ENCODE peak calls at places on chromosomes 11 and 22, in nine cellular contexts. L is bronchial epithelial cell, J is body of pancreas, N is choroid plexus epithelial cell, H is IMR-90, F is dorsolateral prefrontal cortex, O is transverse colon, Z is fibroblast of lung, X is kidney. E is an unnamed sample.

GRCh38 chr11:118892964-118893363 is 9.3 kb downstream of the CXCR5 start:
- DNase-seq in Z (no peak), H (no peak), F (no peak), L (no peak), J (peak), N (no peak), O (no peak), X (no peak), E (no peak)

GRCh38 chr11:2522636-2523255 is 77.9 kb downstream of the KCNQ1 start:
- DNase-seq in H (no peak), L (no peak), O (peak), J (peak), Z (no peak), F (peak), N (no peak), X (peak), E (peak)

GRCh38 chr11:101748572-101748971 is 164.8 kb upstream of the TRPC6 start:
- DNase-seq in H (no peak), L (no peak), O (no peak), J (no peak), X (no peak), Z (no peak), N (peak), F (no peak), E (no peak)

GRCh38 chr11:1573077-1573846 is 1.2 kb upstream of the DUSP8 start:
- DNase-seq in F (no peak), Z (no peak), X (peak), O (peak), L (no peak), H (no peak), J (peak), N (no peak), E (peak)

GRCh38 chr22:20037419-20037818 is 16.5 kb downstream of the TANGO2 start:
- DNase-seq in H (no peak), Z (no peak), L (no peak), X (no peak), J (no peak), O (no peak), F (no peak), N (no peak), E (no peak)

GRCh38 chr22:46646531-46647211 is 26.5 kb downstream of the GRAMD4 start:
- DNase-seq in Z (no peak), X (no peak), F (no peak), N (no peak), L (no peak), H (no peak), O (peak), J (no peak), E (no peak)

GRCh38 chr11:79437274-79437980 is 3.4 kb downstream of the TENM4 start:
- DNase-seq in H (peak), O (peak), X (peak), L (no peak), F (peak), N (peak), Z (peak), J (peak), E (no peak)

GRCh38 chr11:79439430-79439892 is 1.4 kb downstream of the TENM4 start:
- DNase-seq in H (peak), J (no peak), X (no peak), Z (peak), N (peak), F (no peak), O (no peak), L (no peak), E (no peak)

GRCh38 chr11:60871378-60872061 is 4.2 kb downstream of the ZP1 start:
- DNase-seq in Z (peak), L (no peak), O (no peak), N (peak), H (peak), F (no peak), J (no peak), X (no peak), E (no peak)

GRCh38 chr22:49674479-49674830 is 153.2 kb downstream of the BRD1 start:
- DNase-seq in H (no peak), F (no peak), X (no peak), N (no peak), O (no peak), J (peak), L (no peak), Z (no peak), E (no peak)

GRCh38 chr11:102010776-102011500 is 36.3 kb upstream of the CFAP300 start:
- DNase-seq in L (peak), Z (peak), H (peak), X (peak), O (peak), F (no peak), N (peak), J (no peak), E (no peak)

GRCh38 chr11:1854949-1855885 is 2.3 kb downstream of the LSP1 start:
- DNase-seq in F (no peak), H (no peak), O (no peak), L (no peak), J (no peak), X (peak), N (no peak), Z (no peak), E (no peak)

GRCh38 chr11:118708296-118708695 is 28.8 kb upstream of the TREH start:
- DNase-seq in L (no peak), Z (no peak), N (no peak), O (no peak), F (no peak), H (no peak), J (no peak), X (no peak), E (no peak)

GRCh38 chr22:29102300-29102699 is 29.5 kb downstream of the KREMEN1 start:
- DNase-seq in J (no peak), N (no peak), X (no peak), F (no peak), H (no peak), L (no peak), O (no peak), Z (no peak), E (no peak)

GRCh38 chr11:43997022-43997665 is 50.6 kb upstream of the ACCSL start:
- DNase-seq in L (no peak), H (no peak), Z (no peak), N (peak), J (no peak), X (no peak), O (no peak), F (no peak), E (no peak)

GRCh38 chr11:38156495-38157146 is 1558.6 kb upstream of the RAG2 start:
- DNase-seq in J (no peak), F (no peak), H (no peak), O (no peak), Z (no peak), N (no peak), X (no peak), L (no peak), E (no peak)

GRCh38 chr11:34351051-34351450 is 6.8 kb downstream of the ABTB2 start:
- DNase-seq in H (no peak), N (no peak), J (no peak), F (no peak), L (no peak), X (no peak), Z (no peak), O (no peak), E (no peak)

GRCh38 chr11:108115495-108116140 is 5.7 kb upstream of the ACAT1 start:
- DNase-seq in F (peak), L (peak), X (peak), N (peak), J (peak), Z (peak), H (peak), O (peak), E (no peak)

GRCh38 chr11:120634706-120635105 is 123.2 kb downstream of the GRIK4 start:
- DNase-seq in Z (no peak), O (no peak), F (no peak), L (no peak), N (no peak), X (peak), H (no peak), J (no peak), E (no peak)

GRCh38 chr11:120633630-120634374 is 122.3 kb downstream of the GRIK4 start:
- DNase-seq in J (no peak), L (no peak), H (no peak), N (no peak), X (peak), F (peak), Z (no peak), O (no peak), E (no peak)

GRCh38 chr11:120629407-120629806 is 117.9 kb downstream of the GRIK4 start:
- DNase-seq in X (no peak), L (no peak), O (no peak), N (no peak), H (no peak), J (no peak), Z (no peak), F (no peak), E (no peak)

GRCh38 chr11:120630100-120630499 is 118.6 kb downstream of the GRIK4 start:
- DNase-seq in Z (no peak), N (no peak), J (no peak), L (no peak), O (no peak), F (no peak), H (no peak), X (no peak), E (no peak)

DNA sequence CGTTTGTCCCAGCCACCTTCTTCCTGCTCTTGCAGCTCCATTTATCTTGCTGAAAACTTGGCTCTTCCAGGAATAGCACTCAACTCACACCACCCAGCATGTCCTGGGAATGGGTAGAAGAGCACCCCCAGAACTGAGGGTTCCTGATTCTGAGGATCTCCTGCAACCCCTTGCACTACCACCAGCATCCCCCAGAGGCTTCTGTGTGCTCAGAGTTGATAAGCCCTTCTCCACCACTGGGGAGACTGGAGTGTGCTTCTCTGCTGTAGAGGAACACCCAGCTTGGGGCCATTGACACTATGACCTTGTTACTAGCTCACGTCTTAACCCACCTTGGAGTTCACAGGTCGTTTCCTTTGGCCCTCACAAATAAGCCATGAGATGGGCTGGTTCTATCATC is 121.0 kb downstream of the GRIK4 start:
- DNase-seq in X (no peak), F (no peak), J (no peak), O (no peak), Z (no peak), N (no peak), H (no peak), L (no peak), E (no peak)
- TF ChIP-seq CTCF in X (no peak), F (no peak), J (no peak), O (no peak), Z (peak), N (peak), H (no peak), L (no peak), E (no peak)

GRCh38 chr11:65611758-65612603 is 2.0 kb downstream of the MAP3K11 start:
- DNase-seq in X (no peak), H (peak), O (no peak), J (no peak), N (peak), F (no peak), L (no peak), Z (peak), E (no peak)
- TF ChIP-seq CTCF in X (no peak), H (no peak), O (no peak), J (no peak), N (no peak), F (no peak), L (no peak), Z (no peak), E (no peak)

GRCh38 chr22:21592422-21592821 is 24.9 kb downstream of the UBE2L3 start:
- DNase-seq in Z (no peak), O (no peak), H (no peak), F (no peak), X (no peak), J (no peak), N (no peak), L (no peak), E (no peak)

GRCh38 chr22:21594865-21595452 is 27.4 kb downstream of the UBE2L3 start:
- DNase-seq in F (no peak), O (no peak), Z (no peak), X (no peak), N (no peak), H (no peak), L (no peak), J (no peak), E (no peak)

GRCh38 chr22:21591695-21592094 is 24.2 kb downstream of the UBE2L3 start:
- DNase-seq in F (no peak), L (no peak), N (no peak), O (no peak), Z (no peak), X (no peak), J (no peak), H (no peak), E (no peak)

GRCh38 chr22:21590809-21591641 is 23.5 kb downstream of the UBE2L3 start:
- DNase-seq in O (no peak), Z (no peak), L (no peak), J (no peak), X (no peak), N (no peak), F (peak), H (no peak), E (no peak)

DNA sequence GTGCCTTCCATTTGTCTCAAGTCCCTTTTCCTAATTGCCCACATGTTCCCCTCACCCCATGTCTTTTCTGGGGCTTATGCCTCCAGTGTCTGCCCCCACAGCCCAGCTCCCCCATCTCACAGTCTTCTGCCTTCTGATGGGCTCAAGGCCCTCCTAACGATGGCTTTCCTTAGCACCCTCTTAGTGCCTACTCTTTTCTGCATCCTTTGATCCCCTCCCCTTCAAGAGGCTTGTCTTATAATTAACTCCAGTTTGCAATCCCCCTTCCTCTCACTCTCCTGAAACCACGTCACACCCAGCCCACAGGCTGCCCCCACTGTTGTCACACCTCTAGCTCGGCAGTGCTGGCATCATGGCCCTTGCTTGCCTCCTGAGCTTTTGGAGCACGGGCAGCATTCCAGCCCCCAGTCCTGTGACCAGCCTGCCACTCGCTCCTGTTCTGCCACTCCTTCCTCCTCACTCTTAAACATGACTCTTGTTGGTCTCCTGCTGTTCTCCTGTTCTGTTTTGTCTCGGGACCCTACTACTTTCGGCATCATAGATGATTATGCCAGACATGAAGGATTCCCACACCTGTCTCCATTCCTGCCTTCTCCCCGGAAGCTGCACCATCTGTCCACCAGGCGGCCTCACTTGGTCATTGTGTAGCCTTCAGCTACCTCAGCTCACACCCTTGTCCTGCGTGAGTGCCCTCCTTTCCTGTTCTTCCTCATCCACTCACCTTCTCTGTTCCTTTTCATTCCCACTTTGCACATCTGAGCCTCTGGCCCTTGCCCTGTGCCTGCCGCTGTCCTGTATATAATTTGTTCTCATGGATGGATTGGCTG is 26.1 kb downstream of the UBE2L3 start:
- DNase-seq in F (peak), X (no peak), L (no peak), N (no peak), Z (no peak), O (no peak), J (no peak), H (no peak), E (no peak)
- TF ChIP-seq CTCF in F (peak), X (no peak), L (peak), N (peak), Z (no peak), O (peak), J (peak), H (peak), E (no peak)

GRCh38 chr11:27720277-27720830 is 20.1 kb upstream of the BDNF start:
- DNase-seq in F (no peak), N (peak), Z (peak), L (peak), J (no peak), X (no peak), O (peak), H (peak), E (no peak)
- TF ChIP-seq CTCF in F (no peak), N (peak), Z (peak), L (peak), J (no peak), X (no peak), O (no peak), H (peak), E (no peak)

DNA sequence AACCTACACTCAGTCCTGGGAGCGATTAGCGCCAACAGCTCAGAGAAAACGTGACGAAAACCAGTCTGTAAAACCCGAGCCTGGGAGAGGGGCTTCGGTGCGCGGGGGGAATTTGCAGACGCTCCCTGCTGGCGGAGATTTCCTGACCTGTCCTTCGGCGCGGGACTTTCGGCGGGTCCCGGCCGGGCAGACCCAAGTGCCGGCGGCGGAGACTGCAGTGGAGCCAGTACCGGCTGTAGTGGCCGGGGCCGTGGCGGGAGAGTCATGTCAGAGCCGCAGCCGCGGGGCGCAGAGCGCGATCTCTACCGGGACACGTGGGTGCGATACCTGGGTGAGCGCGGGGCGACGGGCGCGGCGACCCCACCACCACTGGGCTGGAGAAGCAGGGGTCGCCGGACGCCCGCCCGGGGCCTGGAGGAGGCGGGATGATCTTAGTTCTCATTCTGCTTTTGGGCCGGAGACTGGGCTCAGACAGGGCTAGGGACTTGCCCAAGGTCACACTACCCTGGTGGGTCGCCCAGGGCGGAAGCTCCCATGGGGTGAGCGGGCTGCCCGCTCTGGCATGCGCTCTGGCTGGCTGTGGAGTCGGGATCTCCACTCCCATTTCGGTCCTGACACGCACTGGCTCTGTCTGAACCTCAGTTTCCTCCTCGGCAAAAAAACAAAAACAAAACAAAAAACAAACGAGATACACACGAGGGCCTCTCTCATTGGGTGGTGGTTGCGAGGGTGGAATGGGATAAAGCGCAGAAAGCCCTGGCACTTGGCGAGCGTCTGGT is at the start of gene MTFP1:
- DNase-seq in N (peak), O (peak), J (peak), L (peak), Z (peak), H (peak), X (peak), F (peak), E (peak)
- TF ChIP-seq CTCF in N (peak), O (peak), J (no peak), L (no peak), Z (no peak), H (peak), X (no peak), F (no peak), E (no peak)

DNA sequence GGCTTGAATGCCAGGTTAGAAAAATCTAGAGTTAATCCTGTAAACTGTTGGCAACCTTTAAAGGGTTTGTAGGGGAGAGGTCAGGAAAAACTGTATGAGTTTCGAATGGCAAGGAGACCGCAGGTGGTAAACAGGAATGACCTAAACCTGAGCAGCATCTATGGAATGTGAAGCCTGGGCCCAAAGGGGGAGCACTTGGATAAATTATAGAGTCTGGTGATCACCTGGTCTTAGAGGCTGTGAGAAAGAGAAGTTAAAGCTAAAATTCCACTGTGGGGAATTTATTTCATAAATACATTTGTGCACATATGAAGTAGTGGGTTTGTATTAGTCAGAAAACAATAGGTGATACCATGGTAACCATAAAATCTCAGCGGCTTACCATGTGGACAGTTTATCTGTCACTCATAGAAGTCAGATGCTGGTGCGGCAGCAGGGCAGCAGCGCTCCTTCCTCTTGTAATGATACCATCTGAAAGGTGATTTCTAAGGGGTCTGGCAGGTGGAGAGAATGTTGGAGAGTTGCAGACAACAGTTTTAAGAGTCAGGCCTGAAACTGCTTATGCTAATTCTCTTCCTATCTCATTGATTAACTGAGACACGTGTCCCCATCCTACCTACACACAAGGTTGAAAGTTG is 1104.4 kb upstream of the CCDC90B start:
- DNase-seq in N (peak), X (no peak), Z (peak), F (no peak), H (no peak), J (no peak), L (peak), O (no peak), E (no peak)
- TF ChIP-seq CTCF in N (no peak), X (no peak), Z (no peak), F (no peak), H (no peak), J (no peak), L (no peak), O (no peak), E (no peak)

GRCh38 chr11:100467821-100468508 is 219.1 kb upstream of the ARHGAP42 start:
- DNase-seq in Z (no peak), J (no peak), L (no peak), H (no peak), O (no peak), F (no peak), N (peak), X (no peak), E (no peak)

GRCh38 chr11:100473390-100473740 is 213.7 kb upstream of the ARHGAP42 start:
- DNase-seq in H (no peak), F (no peak), J (no peak), N (no peak), L (no peak), Z (no peak), X (no peak), O (no peak), E (no peak)

GRCh38 chr11:100472727-100473389 is 214.2 kb upstream of the ARHGAP42 start:
- DNase-seq in O (no peak), Z (no peak), N (no peak), L (no peak), J (no peak), H (no peak), X (no peak), F (no peak), E (no peak)

DNA sequence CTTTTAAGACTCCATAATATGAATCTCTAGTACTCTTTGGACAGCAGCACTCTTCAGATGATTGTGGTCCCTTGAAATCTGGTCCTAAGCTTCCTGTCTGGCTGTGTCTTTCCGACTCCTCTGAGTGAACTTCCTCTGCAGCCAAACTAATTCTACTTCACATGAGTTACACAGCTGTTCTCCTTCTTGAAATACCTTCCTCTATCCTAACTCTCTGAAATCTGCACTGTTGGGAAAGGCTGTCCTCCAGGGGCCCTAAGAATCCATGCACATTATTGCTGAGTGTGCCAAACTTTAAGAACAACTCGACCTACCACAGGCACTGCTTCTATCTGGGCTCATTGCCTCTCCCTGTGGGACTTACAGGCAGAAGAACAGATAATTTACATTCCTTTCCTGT is 217.3 kb upstream of the ARHGAP42 start:
- DNase-seq in F (no peak), L (no peak), Z (no peak), X (no peak), J (no peak), H (no peak), O (no peak), N (peak), E (no peak)
- TF ChIP-seq CTCF in F (no peak), L (no peak), Z (no peak), X (no peak), J (no peak), H (no peak), O (no peak), N (no peak), E (no peak)